ENCODE peak calls at places on chromosomes 5 and 9, in ten cellular contexts. Y is EL; G is activated T-helper 1 cell treated with Interleukin-2 at 50 U/mL for 16 hours; X is stimulated activated CD4-positive, alpha-beta T cell treated with anti-CD3 and anti-CD28 coated beads, Interleukin-4, amount 100 ng/mL, for 4 hours; T is NCI-H1105; F is WTC11; S is naive thymus-derived CD8-positive, alpha-beta T cell; D is activated effector memory CD4-positive, alpha-beta T cell treated with Interleukin-2 at 50 U/mL for 16 hours; V is A549; P is skeletal muscle cell. I is an unnamed sample.

GRCh38 chr5:145775893-145776444 is 59.2 kb downstream of the PRELID2 start:
- DNase-seq in V (peak; percentile 79), D (no peak), F (no peak), Y (peak; percentile 90), P (peak; percentile 66), X (no peak), G (no peak), S (no peak), T (no peak), I (no peak)

GRCh38 chr9:29796291-29796952 is 2223.1 kb upstream of the C9orf72 start:
- DNase-seq in D (no peak), G (no peak), S (no peak), X (no peak), Y (no peak), F (no peak), V (no peak), T (no peak), P (no peak), I (no peak)

GRCh38 chr9:133591116-133591910 is 17.9 kb downstream of the FAM163B start:
- DNase-seq in S (no peak), P (no peak), D (no peak), Y (no peak), F (no peak), G (no peak), V (no peak), X (no peak), T (no peak), I (no peak)

GRCh38 chr9:117715411-117715989 is 11.3 kb downstream of the TLR4 start:
- DNase-seq in X (no peak), V (no peak), D (no peak), G (no peak), T (no peak), Y (no peak), P (peak; percentile 24), S (no peak), F (no peak), I (no peak)

GRCh38 chr5:111779260-111780254 is 22.6 kb upstream of the NREP start:
- DNase-seq in S (no peak), Y (no peak), G (no peak), T (peak; percentile 43), F (no peak), P (peak; percentile 17), X (no peak), V (no peak), D (no peak), I (no peak)

GRCh38 chr5:42767491-42768105 is 11.0 kb downstream of the CCDC152 start:
- DNase-seq in P (no peak), T (peak; percentile 1), D (no peak), V (peak; percentile 22), X (no peak), S (no peak), G (no peak), Y (peak; percentile 17), F (no peak), I (no peak)

GRCh38 chr5:177319913-177320588 is 8.4 kb upstream of the MXD3 start:
- DNase-seq in F (no peak), G (no peak), P (no peak), S (no peak), X (no peak), V (no peak), Y (no peak), D (no peak), T (no peak), I (no peak)

GRCh38 chr5:5066276-5067186 is 73.6 kb upstream of the ADAMTS16 start:
- DNase-seq in D (no peak), Y (peak; percentile 5), P (no peak), V (no peak), X (no peak), T (no peak), G (no peak), F (no peak), S (no peak), I (no peak)

I was measured in effector CD8-positive, alpha-beta T cell.